ENCODE peak calls at places on chromosomes 7 and 10, in five cellular contexts. U is putamen; E is ureter; G is nephron progenitor cell; D is stimulated activated CD8-positive, alpha-beta memory T cell treated with anti-CD3 and anti-CD28 coated beads, Interleukin-15, amount 100 ng/mL, for 24 hours. H is an unnamed sample.
A peak's percentile ranks its signal among the peaks of the same experiment; 100 is the strongest.

GRCh38 chr10:7085913-7086589 is 324.8 kb downstream of the SFMBT2 start:
- DNase-seq in E (no peak), G (peak; percentile 12), D (no peak), U (peak; percentile 12), H (no peak)

GRCh38 chr10:118850418-118851061 is 95.8 kb upstream of the CACUL1 start:
- DNase-seq in D (peak; percentile 47), G (peak; percentile 82), U (peak; percentile 5), E (no peak), H (peak; percentile 48)

GRCh38 chr10:55628260-55628701 is 732.8 kb downstream of the ZWINT start:
- DNase-seq in G (peak; percentile 56), D (no peak), E (no peak), U (no peak), H (no peak)

GRCh38 chr7:159093351-159093971 is 51.2 kb downstream of the VIPR2 start:
- DNase-seq in U (no peak), E (peak; percentile 34), G (no peak), D (no peak), H (no peak)

GRCh38 chr7:69172357-69173098 is 425.7 kb upstream of the AUTS2 start:
- DNase-seq in E (no peak), D (no peak), G (no peak), U (no peak), H (no peak)

GRCh38 chr7:77933394-77933793 is 134.8 kb downstream of the PHTF2 start:
- DNase-seq in G (no peak), D (no peak), U (no peak), E (no peak), H (peak; percentile 70)

GRCh38 chr7:147722119-147722518 is 868.4 kb upstream of the C7orf33 start:
- DNase-seq in G (no peak), U (no peak), E (no peak), D (no peak), H (no peak)

GRCh38 chr10:129098517-129098916 is 368.5 kb upstream of the MGMT start:
- DNase-seq in U (no peak), G (no peak), D (no peak), E (peak; percentile 23), H (no peak)

GRCh38 chr7:151851782-151852181 is 25.1 kb downstream of the PRKAG2 start:
- DNase-seq in D (no peak), E (peak; percentile 67), U (no peak), G (no peak), H (no peak)